ENCODE peak calls at places on chromosomes 2 and 18, in nine cellular contexts. One of them, this sample, is unnamed.

GRCh38 chr2:169562519-169562918 is 11.1 kb downstream of the FASTKD1 start:
- DNase-seq in H9: no peak
- DNase-seq in fibroblast of lung: no peak
- DNase-seq in AG04450: no peak
- DNase-seq in fibroblast of mammary gland: no peak
- DNase-seq in transverse colon: no peak
- DNase-seq in body of pancreas: no peak
- DNase-seq in progenitor cell of endocrine pancreas: no peak
- DNase-seq in SK-N-SH: no peak
- DNase-seq in this sample: no peak

GRCh38 chr2:37439131-37439642 is 94.8 kb downstream of the QPCT start:
- DNase-seq in fibroblast of lung: no peak
- DNase-seq in fibroblast of mammary gland: no peak
- DNase-seq in SK-N-SH: no peak
- DNase-seq in AG04450: no peak
- DNase-seq in body of pancreas: no peak
- DNase-seq in H9: no peak
- DNase-seq in transverse colon: no peak
- DNase-seq in progenitor cell of endocrine pancreas: no peak
- DNase-seq in this sample: no peak

GRCh38 chr2:189066037-189066436 is 91.9 kb downstream of the COL3A1 start:
- DNase-seq in transverse colon: no peak
- DNase-seq in H9: no peak
- DNase-seq in fibroblast of lung: no peak
- DNase-seq in progenitor cell of endocrine pancreas: no peak
- DNase-seq in AG04450: no peak
- DNase-seq in fibroblast of mammary gland: peak; percentile 69
- DNase-seq in SK-N-SH: no peak
- DNase-seq in body of pancreas: no peak
- DNase-seq in this sample: no peak

GRCh38 chr2:174681983-174682577 is 82.2 kb downstream of the CHRNA1 start:
- DNase-seq in fibroblast of lung: no peak
- DNase-seq in body of pancreas: peak; percentile 31
- DNase-seq in transverse colon: peak; percentile 31
- DNase-seq in progenitor cell of endocrine pancreas: peak; percentile 26
- DNase-seq in AG04450: no peak
- DNase-seq in fibroblast of mammary gland: peak; percentile 20
- DNase-seq in SK-N-SH: peak; percentile 80
- DNase-seq in H9: peak; percentile 46
- DNase-seq in this sample: peak; percentile 13

GRCh38 chr2:174495365-174496012 is 8.7 kb upstream of the GPR155 start:
- DNase-seq in AG04450: no peak
- DNase-seq in H9: peak; percentile 35
- DNase-seq in fibroblast of mammary gland: no peak
- DNase-seq in body of pancreas: no peak
- DNase-seq in progenitor cell of endocrine pancreas: no peak
- DNase-seq in fibroblast of lung: no peak
- DNase-seq in SK-N-SH: no peak
- DNase-seq in transverse colon: no peak
- DNase-seq in this sample: no peak

GRCh38 chr18:13611058-13611615 is 115.2 kb downstream of the FAM210A start:
- DNase-seq in fibroblast of lung: peak; percentile 23
- DNase-seq in H9: peak; percentile 27
- DNase-seq in AG04450: no peak
- DNase-seq in SK-N-SH: peak; percentile 52
- DNase-seq in fibroblast of mammary gland: peak; percentile 39
- DNase-seq in body of pancreas: no peak
- DNase-seq in progenitor cell of endocrine pancreas: no peak
- DNase-seq in transverse colon: peak; percentile 45
- DNase-seq in this sample: no peak

GRCh38 chr2:38436227-38436664 is 59.2 kb upstream of the ATL2 start:
- DNase-seq in transverse colon: no peak
- DNase-seq in body of pancreas: no peak
- DNase-seq in H9: no peak
- DNase-seq in SK-N-SH: peak; percentile 27
- DNase-seq in progenitor cell of endocrine pancreas: no peak
- DNase-seq in fibroblast of mammary gland: no peak
- DNase-seq in AG04450: no peak
- DNase-seq in fibroblast of lung: no peak
- DNase-seq in this sample: no peak

GRCh38 chr2:11652555-11652954 is 17.4 kb downstream of the NTSR2 start:
- DNase-seq in fibroblast of mammary gland: no peak
- DNase-seq in body of pancreas: no peak
- DNase-seq in fibroblast of lung: no peak
- DNase-seq in SK-N-SH: no peak
- DNase-seq in H9: no peak
- DNase-seq in AG04450: no peak
- DNase-seq in progenitor cell of endocrine pancreas: no peak
- DNase-seq in transverse colon: no peak
- DNase-seq in this sample: no peak

GRCh38 chr2:135948642-135949355 is 36.6 kb downstream of the DARS1 start:
- DNase-seq in H9: no peak
- DNase-seq in transverse colon: no peak
- DNase-seq in progenitor cell of endocrine pancreas: no peak
- DNase-seq in body of pancreas: no peak
- DNase-seq in fibroblast of mammary gland: peak; percentile 86
- DNase-seq in fibroblast of lung: peak; percentile 79
- DNase-seq in SK-N-SH: no peak
- DNase-seq in AG04450: no peak
- DNase-seq in this sample: peak; percentile 58

GRCh38 chr2:188235364-188235763 is 56.3 kb upstream of the GULP1 start:
- DNase-seq in fibroblast of lung: no peak
- DNase-seq in transverse colon: no peak
- DNase-seq in progenitor cell of endocrine pancreas: no peak
- DNase-seq in body of pancreas: no peak
- DNase-seq in H9: no peak
- DNase-seq in SK-N-SH: no peak
- DNase-seq in AG04450: no peak
- DNase-seq in fibroblast of mammary gland: no peak
- DNase-seq in this sample: no peak

GRCh38 chr2:175766880-175767279 is 235.2 kb downstream of the LNPK start:
- DNase-seq in body of pancreas: no peak
- DNase-seq in progenitor cell of endocrine pancreas: no peak
- DNase-seq in fibroblast of lung: peak; percentile 27
- DNase-seq in transverse colon: no peak
- DNase-seq in SK-N-SH: no peak
- DNase-seq in H9: no peak
- DNase-seq in fibroblast of mammary gland: peak; percentile 42
- DNase-seq in AG04450: no peak
- DNase-seq in this sample: no peak

GRCh38 chr2:16821696-16822095 is 156.1 kb upstream of the CYRIA start:
- DNase-seq in fibroblast of lung: no peak
- DNase-seq in body of pancreas: no peak
- DNase-seq in SK-N-SH: no peak
- DNase-seq in transverse colon: no peak
- DNase-seq in AG04450: no peak
- DNase-seq in fibroblast of mammary gland: no peak
- DNase-seq in progenitor cell of endocrine pancreas: no peak
- DNase-seq in H9: no peak
- DNase-seq in this sample: no peak

GRCh38 chr2:55010149-55010591 is 40.1 kb downstream of the RTN4 start:
- DNase-seq in SK-N-SH: no peak
- DNase-seq in progenitor cell of endocrine pancreas: no peak
- DNase-seq in fibroblast of mammary gland: peak; percentile 80
- DNase-seq in H9: no peak
- DNase-seq in transverse colon: peak; percentile 75
- DNase-seq in fibroblast of lung: peak; percentile 59
- DNase-seq in body of pancreas: peak; percentile 76
- DNase-seq in AG04450: no peak
- DNase-seq in this sample: peak; percentile 59

GRCh38 chr2:67585400-67585799 is 188.3 kb downstream of the ETAA1 start:
- DNase-seq in H9: no peak
- DNase-seq in fibroblast of lung: no peak
- DNase-seq in body of pancreas: no peak
- DNase-seq in SK-N-SH: no peak
- DNase-seq in transverse colon: no peak
- DNase-seq in fibroblast of mammary gland: no peak
- DNase-seq in AG04450: no peak
- DNase-seq in progenitor cell of endocrine pancreas: no peak
- DNase-seq in this sample: no peak

GRCh38 chr2:67579791-67580190 is 182.7 kb downstream of the ETAA1 start:
- DNase-seq in H9: no peak
- DNase-seq in body of pancreas: no peak
- DNase-seq in fibroblast of mammary gland: no peak
- DNase-seq in AG04450: no peak
- DNase-seq in fibroblast of lung: peak; percentile 54
- DNase-seq in transverse colon: no peak
- DNase-seq in progenitor cell of endocrine pancreas: no peak
- DNase-seq in SK-N-SH: no peak
- DNase-seq in this sample: no peak

GRCh38 chr2:67583185-67583584 is 186.1 kb downstream of the ETAA1 start:
- DNase-seq in body of pancreas: no peak
- DNase-seq in transverse colon: no peak
- DNase-seq in H9: no peak
- DNase-seq in fibroblast of lung: no peak
- DNase-seq in AG04450: no peak
- DNase-seq in fibroblast of mammary gland: no peak
- DNase-seq in SK-N-SH: no peak
- DNase-seq in progenitor cell of endocrine pancreas: no peak
- DNase-seq in this sample: no peak

GRCh38 chr2:67579207-67579606 is 182.1 kb downstream of the ETAA1 start:
- DNase-seq in fibroblast of lung: peak; percentile 87
- DNase-seq in AG04450: no peak
- DNase-seq in H9: no peak
- DNase-seq in SK-N-SH: no peak
- DNase-seq in transverse colon: no peak
- DNase-seq in fibroblast of mammary gland: no peak
- DNase-seq in progenitor cell of endocrine pancreas: no peak
- DNase-seq in body of pancreas: no peak
- DNase-seq in this sample: no peak

GRCh38 chr2:67581751-67582150 is 184.6 kb downstream of the ETAA1 start:
- DNase-seq in fibroblast of mammary gland: no peak
- DNase-seq in fibroblast of lung: no peak
- DNase-seq in progenitor cell of endocrine pancreas: no peak
- DNase-seq in transverse colon: no peak
- DNase-seq in AG04450: no peak
- DNase-seq in H9: peak; percentile 65
- DNase-seq in body of pancreas: no peak
- DNase-seq in SK-N-SH: no peak
- DNase-seq in this sample: no peak
- TF ChIP-seq CTCF in fibroblast of mammary gland: peak; percentile 40
- TF ChIP-seq CTCF in fibroblast of lung: no peak
- TF ChIP-seq CTCF in progenitor cell of endocrine pancreas: no peak
- TF ChIP-seq CTCF in transverse colon: peak; percentile 27
- TF ChIP-seq CTCF in AG04450: no peak
- TF ChIP-seq CTCF in H9: peak; percentile 73
- TF ChIP-seq CTCF in body of pancreas: no peak
- TF ChIP-seq CTCF in SK-N-SH: no peak
- TF ChIP-seq CTCF in this sample: no peak

GRCh38 chr2:69411120-69411519 is 24.1 kb upstream of the GFPT1 start:
- DNase-seq in SK-N-SH: no peak
- DNase-seq in body of pancreas: no peak
- DNase-seq in transverse colon: no peak
- DNase-seq in fibroblast of lung: no peak
- DNase-seq in H9: no peak
- DNase-seq in fibroblast of mammary gland: no peak
- DNase-seq in AG04450: no peak
- DNase-seq in progenitor cell of endocrine pancreas: no peak
- DNase-seq in this sample: no peak
- TF ChIP-seq CTCF in SK-N-SH: no peak
- TF ChIP-seq CTCF in body of pancreas: no peak
- TF ChIP-seq CTCF in transverse colon: no peak
- TF ChIP-seq CTCF in fibroblast of lung: no peak
- TF ChIP-seq CTCF in H9: no peak
- TF ChIP-seq CTCF in fibroblast of mammary gland: no peak
- TF ChIP-seq CTCF in AG04450: no peak
- TF ChIP-seq CTCF in progenitor cell of endocrine pancreas: no peak
- TF ChIP-seq CTCF in this sample: no peak

GRCh38 chr18:10877974-10878373 is 271.4 kb downstream of the PIEZO2 start:
- DNase-seq in fibroblast of mammary gland: no peak
- DNase-seq in body of pancreas: no peak
- DNase-seq in SK-N-SH: no peak
- DNase-seq in H9: no peak
- DNase-seq in progenitor cell of endocrine pancreas: no peak
- DNase-seq in AG04450: no peak
- DNase-seq in fibroblast of lung: no peak
- DNase-seq in transverse colon: no peak
- DNase-seq in this sample: no peak
- TF ChIP-seq CTCF in fibroblast of mammary gland: no peak
- TF ChIP-seq CTCF in body of pancreas: no peak
- TF ChIP-seq CTCF in SK-N-SH: no peak
- TF ChIP-seq CTCF in H9: no peak
- TF ChIP-seq CTCF in progenitor cell of endocrine pancreas: no peak
- TF ChIP-seq CTCF in AG04450: no peak
- TF ChIP-seq CTCF in fibroblast of lung: no peak
- TF ChIP-seq CTCF in transverse colon: no peak
- TF ChIP-seq CTCF in this sample: no peak

DNA sequence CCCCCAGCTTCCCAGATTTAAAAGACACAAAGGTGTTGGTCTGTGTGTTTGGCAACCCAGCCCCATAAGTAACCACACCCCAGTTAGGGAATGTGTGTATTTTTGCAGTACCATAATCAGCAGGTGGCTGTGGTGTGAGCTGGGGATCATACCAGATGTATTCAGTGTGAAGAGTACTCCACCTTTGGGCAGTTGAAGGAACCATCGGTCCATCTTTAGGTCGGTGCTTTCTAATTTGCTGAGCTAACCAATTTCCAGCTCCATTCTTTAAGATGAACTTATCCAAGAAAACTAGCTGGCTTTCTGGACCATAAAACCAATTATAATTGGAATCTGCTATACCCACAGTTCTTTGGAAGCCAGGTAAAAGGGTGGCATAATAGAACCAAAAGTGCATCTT is 3.2 kb downstream of the DSEL start:
- DNase-seq in progenitor cell of endocrine pancreas: no peak
- DNase-seq in AG04450: no peak
- DNase-seq in H9: no peak
- DNase-seq in fibroblast of lung: peak; percentile 7
- DNase-seq in body of pancreas: no peak
- DNase-seq in SK-N-SH: no peak
- DNase-seq in fibroblast of mammary gland: no peak
- DNase-seq in transverse colon: no peak
- DNase-seq in this sample: no peak
- TF ChIP-seq CTCF in progenitor cell of endocrine pancreas: no peak
- TF ChIP-seq CTCF in AG04450: peak; percentile 6
- TF ChIP-seq CTCF in H9: peak; percentile 43
- TF ChIP-seq CTCF in fibroblast of lung: no peak
- TF ChIP-seq CTCF in body of pancreas: no peak
- TF ChIP-seq CTCF in SK-N-SH: peak; percentile 16
- TF ChIP-seq CTCF in fibroblast of mammary gland: no peak
- TF ChIP-seq CTCF in transverse colon: no peak
- TF ChIP-seq CTCF in this sample: no peak